ENCODE peak calls at places on chromosome 3, in ten cellular contexts. One of them, this sample, is unnamed.

GRCh38 chr3:100136921-100137320 is 22.6 kb upstream of the FILIP1L start:
- DNase-seq in astrocyte: no peak
- DNase-seq in astrocyte of the spinal cord: no peak
- DNase-seq in epithelial cell of esophagus: no peak
- DNase-seq in tibial artery: peak; percentile 26
- DNase-seq in AG10803: no peak
- DNase-seq in heart right ventricle: peak; percentile 61
- DNase-seq in AG04450: no peak
- DNase-seq in GM12865: no peak
- DNase-seq in effector memory CD4-positive, alpha-beta T cell: no peak
- DNase-seq in this sample: peak; percentile 64

GRCh38 chr3:104632947-104633346 is 733.8 kb upstream of the ALCAM start:
- DNase-seq in astrocyte: no peak
- DNase-seq in astrocyte of the spinal cord: no peak
- DNase-seq in epithelial cell of esophagus: peak; percentile 10
- DNase-seq in tibial artery: no peak
- DNase-seq in AG10803: no peak
- DNase-seq in heart right ventricle: no peak
- DNase-seq in AG04450: no peak
- DNase-seq in GM12865: no peak
- DNase-seq in effector memory CD4-positive, alpha-beta T cell: no peak
- DNase-seq in this sample: no peak

GRCh38 chr3:149618151-149619123 is 39.4 kb downstream of the WWTR1 start:
- DNase-seq in astrocyte: peak; percentile 42
- DNase-seq in astrocyte of the spinal cord: peak; percentile 53
- DNase-seq in epithelial cell of esophagus: peak; percentile 74
- DNase-seq in tibial artery: peak; percentile 73
- DNase-seq in AG10803: peak; percentile 25
- DNase-seq in heart right ventricle: peak; percentile 71
- DNase-seq in AG04450: no peak
- DNase-seq in GM12865: no peak
- DNase-seq in effector memory CD4-positive, alpha-beta T cell: no peak
- DNase-seq in this sample: no peak

GRCh38 chr3:138180375-138181029 is 5.8 kb upstream of the DBR1 start:
- DNase-seq in astrocyte: peak; percentile 18
- DNase-seq in astrocyte of the spinal cord: peak; percentile 54
- DNase-seq in epithelial cell of esophagus: peak; percentile 58
- DNase-seq in tibial artery: no peak
- DNase-seq in AG10803: peak; percentile 26
- DNase-seq in heart right ventricle: no peak
- DNase-seq in AG04450: no peak
- DNase-seq in GM12865: peak; percentile 50
- DNase-seq in effector memory CD4-positive, alpha-beta T cell: no peak
- DNase-seq in this sample: peak; percentile 23

GRCh38 chr3:17741621-17742091 is 775 bp downstream of the TBC1D5 start:
- DNase-seq in astrocyte: peak; percentile 57
- DNase-seq in astrocyte of the spinal cord: no peak
- DNase-seq in epithelial cell of esophagus: no peak
- DNase-seq in tibial artery: no peak
- DNase-seq in AG10803: no peak
- DNase-seq in heart right ventricle: no peak
- DNase-seq in AG04450: no peak
- DNase-seq in GM12865: no peak
- DNase-seq in effector memory CD4-positive, alpha-beta T cell: no peak
- DNase-seq in this sample: no peak

GRCh38 chr3:19364150-19364549 is 215.8 kb downstream of the KCNH8 start:
- DNase-seq in astrocyte: no peak
- DNase-seq in astrocyte of the spinal cord: no peak
- DNase-seq in epithelial cell of esophagus: no peak
- DNase-seq in tibial artery: no peak
- DNase-seq in AG10803: no peak
- DNase-seq in heart right ventricle: no peak
- DNase-seq in AG04450: no peak
- DNase-seq in GM12865: no peak
- DNase-seq in effector memory CD4-positive, alpha-beta T cell: no peak
- DNase-seq in this sample: no peak

GRCh38 chr3:41148446-41148845 is 50.9 kb upstream of the CTNNB1 start:
- DNase-seq in astrocyte: peak; percentile 20
- DNase-seq in astrocyte of the spinal cord: peak; percentile 42
- DNase-seq in epithelial cell of esophagus: no peak
- DNase-seq in tibial artery: no peak
- DNase-seq in AG10803: no peak
- DNase-seq in heart right ventricle: no peak
- DNase-seq in AG04450: no peak
- DNase-seq in GM12865: no peak
- DNase-seq in effector memory CD4-positive, alpha-beta T cell: no peak
- DNase-seq in this sample: no peak

GRCh38 chr3:56862352-56863062 is 60.8 kb upstream of the ARHGEF3 start:
- DNase-seq in astrocyte: peak; percentile 95
- DNase-seq in astrocyte of the spinal cord: peak; percentile 88
- DNase-seq in epithelial cell of esophagus: peak; percentile 81
- DNase-seq in tibial artery: no peak
- DNase-seq in AG10803: peak; percentile 33
- DNase-seq in heart right ventricle: no peak
- DNase-seq in AG04450: no peak
- DNase-seq in GM12865: peak; percentile 5
- DNase-seq in effector memory CD4-positive, alpha-beta T cell: no peak
- DNase-seq in this sample: peak; percentile 59

GRCh38 chr3:10764314-10765051 is 51.5 kb upstream of the SLC6A11 start:
- DNase-seq in astrocyte: no peak
- DNase-seq in astrocyte of the spinal cord: no peak
- DNase-seq in epithelial cell of esophagus: no peak
- DNase-seq in tibial artery: no peak
- DNase-seq in AG10803: no peak
- DNase-seq in heart right ventricle: no peak
- DNase-seq in AG04450: no peak
- DNase-seq in GM12865: no peak
- DNase-seq in effector memory CD4-positive, alpha-beta T cell: no peak
- DNase-seq in this sample: no peak

GRCh38 chr3:48561045-48561736 is 2.4 kb downstream of the UCN2 start:
- DNase-seq in astrocyte: peak; percentile 39
- DNase-seq in astrocyte of the spinal cord: peak; percentile 69
- DNase-seq in epithelial cell of esophagus: peak; percentile 40
- DNase-seq in tibial artery: peak; percentile 59
- DNase-seq in AG10803: peak; percentile 39
- DNase-seq in heart right ventricle: peak; percentile 59
- DNase-seq in AG04450: no peak
- DNase-seq in GM12865: no peak
- DNase-seq in effector memory CD4-positive, alpha-beta T cell: no peak
- DNase-seq in this sample: no peak

GRCh38 chr3:10334461-10334860 is 13.5 kb upstream of the SEC13 start:
- DNase-seq in astrocyte: peak; percentile 64
- DNase-seq in astrocyte of the spinal cord: peak; percentile 20
- DNase-seq in epithelial cell of esophagus: peak; percentile 20
- DNase-seq in tibial artery: no peak
- DNase-seq in AG10803: peak; percentile 62
- DNase-seq in heart right ventricle: no peak
- DNase-seq in AG04450: no peak
- DNase-seq in GM12865: no peak
- DNase-seq in effector memory CD4-positive, alpha-beta T cell: no peak
- DNase-seq in this sample: no peak

GRCh38 chr3:139318431-139318816 is 25.4 kb upstream of the MRPS22 start:
- DNase-seq in astrocyte: no peak
- DNase-seq in astrocyte of the spinal cord: no peak
- DNase-seq in epithelial cell of esophagus: peak; percentile 68
- DNase-seq in tibial artery: no peak
- DNase-seq in AG10803: no peak
- DNase-seq in heart right ventricle: no peak
- DNase-seq in AG04450: no peak
- DNase-seq in GM12865: no peak
- DNase-seq in effector memory CD4-positive, alpha-beta T cell: no peak
- DNase-seq in this sample: no peak

GRCh38 chr3:173153631-173154030 is 12.6 kb upstream of the SPATA16 start:
- DNase-seq in astrocyte: no peak
- DNase-seq in astrocyte of the spinal cord: no peak
- DNase-seq in epithelial cell of esophagus: no peak
- DNase-seq in tibial artery: no peak
- DNase-seq in AG10803: no peak
- DNase-seq in heart right ventricle: no peak
- DNase-seq in AG04450: no peak
- DNase-seq in GM12865: no peak
- DNase-seq in effector memory CD4-positive, alpha-beta T cell: no peak
- DNase-seq in this sample: no peak

GRCh38 chr3:72438072-72438471 is 410.2 kb downstream of the SHQ1 start:
- DNase-seq in astrocyte: no peak
- DNase-seq in astrocyte of the spinal cord: no peak
- DNase-seq in epithelial cell of esophagus: no peak
- DNase-seq in tibial artery: no peak
- DNase-seq in AG10803: no peak
- DNase-seq in heart right ventricle: no peak
- DNase-seq in AG04450: no peak
- DNase-seq in GM12865: no peak
- DNase-seq in effector memory CD4-positive, alpha-beta T cell: no peak
- DNase-seq in this sample: no peak

GRCh38 chr3:129614927-129615363 is 8.5 kb upstream of the PLXND1 start:
- DNase-seq in astrocyte: no peak
- DNase-seq in astrocyte of the spinal cord: no peak
- DNase-seq in epithelial cell of esophagus: no peak
- DNase-seq in tibial artery: no peak
- DNase-seq in AG10803: no peak
- DNase-seq in heart right ventricle: peak; percentile 82
- DNase-seq in AG04450: no peak
- DNase-seq in GM12865: no peak
- DNase-seq in effector memory CD4-positive, alpha-beta T cell: no peak
- DNase-seq in this sample: no peak

GRCh38 chr3:179898024-179898423 is 138.7 kb downstream of the PEX5L start:
- DNase-seq in astrocyte: peak; percentile 42
- DNase-seq in astrocyte of the spinal cord: peak; percentile 23
- DNase-seq in epithelial cell of esophagus: peak; percentile 61
- DNase-seq in tibial artery: no peak
- DNase-seq in AG10803: no peak
- DNase-seq in heart right ventricle: no peak
- DNase-seq in AG04450: peak; percentile 3
- DNase-seq in GM12865: peak; percentile 59
- DNase-seq in effector memory CD4-positive, alpha-beta T cell: no peak
- DNase-seq in this sample: peak; percentile 8

GRCh38 chr3:113912551-113913246 is 35.1 kb upstream of the ZDHHC23 start:
- DNase-seq in astrocyte: peak; percentile 50
- DNase-seq in astrocyte of the spinal cord: peak; percentile 80
- DNase-seq in epithelial cell of esophagus: peak; percentile 87
- DNase-seq in tibial artery: no peak
- DNase-seq in AG10803: peak; percentile 64
- DNase-seq in heart right ventricle: no peak
- DNase-seq in AG04450: peak; percentile 32
- DNase-seq in GM12865: peak; percentile 78
- DNase-seq in effector memory CD4-positive, alpha-beta T cell: no peak
- DNase-seq in this sample: peak; percentile 14

DNA sequence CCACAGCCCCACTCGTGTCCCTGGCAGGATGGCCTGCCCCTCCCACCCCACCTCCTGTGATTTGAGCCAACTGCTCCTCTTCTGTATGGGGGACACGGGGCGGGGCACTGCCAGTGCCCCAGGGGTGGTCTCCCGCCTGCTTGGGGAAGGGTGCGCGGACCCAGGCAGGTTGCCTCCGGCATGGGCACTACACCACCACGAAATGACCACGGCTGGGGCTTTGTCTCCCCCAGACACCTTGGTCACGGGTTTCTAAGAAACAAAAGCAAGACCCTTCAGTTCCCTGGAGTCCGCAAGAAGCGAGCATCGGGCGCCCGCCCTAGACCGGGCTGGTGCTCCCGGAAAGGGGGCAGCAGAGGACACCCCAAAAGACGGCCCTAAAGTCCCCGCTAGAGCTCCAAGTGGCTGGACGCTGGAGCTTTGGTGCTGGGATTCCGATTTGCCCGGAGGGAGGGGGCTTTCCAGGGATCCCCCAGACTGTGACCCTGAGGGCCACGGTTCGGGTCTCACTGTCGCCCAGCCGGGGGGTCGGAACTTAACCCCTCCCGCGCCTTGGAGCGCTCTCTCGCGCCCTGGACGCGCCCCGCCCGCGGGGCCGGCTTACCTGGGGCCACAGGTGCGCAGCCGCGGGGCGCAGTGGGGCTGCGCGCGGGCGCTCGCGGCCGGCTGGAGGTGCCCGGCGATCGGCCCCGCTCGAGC is 219.5 kb upstream of the PRICKLE2 start:
- DNase-seq in astrocyte: no peak
- DNase-seq in astrocyte of the spinal cord: no peak
- DNase-seq in epithelial cell of esophagus: peak; percentile 12
- DNase-seq in tibial artery: no peak
- DNase-seq in AG10803: no peak
- DNase-seq in heart right ventricle: no peak
- DNase-seq in AG04450: no peak
- DNase-seq in GM12865: no peak
- DNase-seq in effector memory CD4-positive, alpha-beta T cell: no peak
- DNase-seq in this sample: no peak
- H3K4me3 ChIP-seq in astrocyte: peak overlapping the region; percentile 58
- H3K4me3 ChIP-seq in astrocyte of the spinal cord: peak overlapping the region; percentile 53
- H3K4me3 ChIP-seq in epithelial cell of esophagus: peak overlapping the region; percentile 44
- H3K4me3 ChIP-seq in tibial artery: peak overlapping the region; percentile 54
- H3K4me3 ChIP-seq in AG10803: peak overlapping the region; percentile 56
- H3K4me3 ChIP-seq in heart right ventricle: peak overlapping the region; percentile 41
- H3K4me3 ChIP-seq in AG04450: peak overlapping the region; percentile 79
- H3K4me3 ChIP-seq in GM12865: peak overlapping the region; percentile 36
- H3K4me3 ChIP-seq in effector memory CD4-positive, alpha-beta T cell: no peak overlapping the region
- H3K4me3 ChIP-seq in this sample: peak overlapping the region; percentile 58

GRCh38 chr3:187978433-187979011 is 175.4 kb upstream of the LPP start:
- DNase-seq in astrocyte: no peak
- DNase-seq in astrocyte of the spinal cord: no peak
- DNase-seq in epithelial cell of esophagus: no peak
- DNase-seq in tibial artery: no peak
- DNase-seq in AG10803: no peak
- DNase-seq in heart right ventricle: no peak
- DNase-seq in AG04450: no peak
- DNase-seq in GM12865: no peak
- DNase-seq in effector memory CD4-positive, alpha-beta T cell: no peak
- DNase-seq in this sample: no peak
- H3K4me3 ChIP-seq in astrocyte: no peak overlapping the region
- H3K4me3 ChIP-seq in astrocyte of the spinal cord: no peak overlapping the region
- H3K4me3 ChIP-seq in epithelial cell of esophagus: no peak overlapping the region
- H3K4me3 ChIP-seq in tibial artery: no peak overlapping the region
- H3K4me3 ChIP-seq in AG10803: no peak overlapping the region
- H3K4me3 ChIP-seq in heart right ventricle: no peak overlapping the region
- H3K4me3 ChIP-seq in AG04450: no peak overlapping the region
- H3K4me3 ChIP-seq in GM12865: no peak overlapping the region
- H3K4me3 ChIP-seq in effector memory CD4-positive, alpha-beta T cell: no peak overlapping the region
- H3K4me3 ChIP-seq in this sample: no peak overlapping the region

DNA sequence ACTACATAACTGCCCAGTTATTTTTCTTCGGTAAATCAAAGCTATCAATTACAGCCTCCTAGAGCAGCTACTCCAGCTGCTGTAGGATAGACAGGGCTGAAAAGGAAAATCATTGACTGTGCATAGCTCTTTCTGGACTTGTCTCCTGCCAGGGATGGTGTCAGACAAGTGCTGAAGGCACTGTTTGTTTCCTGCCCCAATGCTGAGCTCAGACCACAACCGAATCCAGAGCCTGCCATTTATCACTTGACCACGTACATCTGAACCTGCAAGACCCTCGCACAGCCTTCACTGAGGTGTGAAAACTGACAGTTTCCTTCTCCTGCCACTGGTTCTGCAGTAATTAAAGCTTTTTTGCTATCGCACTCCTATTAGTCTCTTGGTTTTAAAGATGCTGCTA is 79.3 kb upstream of the KCNMB2 start:
- DNase-seq in astrocyte: no peak
- DNase-seq in astrocyte of the spinal cord: no peak
- DNase-seq in epithelial cell of esophagus: no peak
- DNase-seq in tibial artery: no peak
- DNase-seq in AG10803: no peak
- DNase-seq in heart right ventricle: no peak
- DNase-seq in AG04450: no peak
- DNase-seq in GM12865: peak; percentile 57
- DNase-seq in effector memory CD4-positive, alpha-beta T cell: no peak
- DNase-seq in this sample: no peak
- H3K4me3 ChIP-seq in astrocyte: no peak overlapping the region
- H3K4me3 ChIP-seq in astrocyte of the spinal cord: no peak overlapping the region
- H3K4me3 ChIP-seq in epithelial cell of esophagus: no peak overlapping the region
- H3K4me3 ChIP-seq in tibial artery: no peak overlapping the region
- H3K4me3 ChIP-seq in AG10803: no peak overlapping the region
- H3K4me3 ChIP-seq in heart right ventricle: no peak overlapping the region
- H3K4me3 ChIP-seq in AG04450: no peak overlapping the region
- H3K4me3 ChIP-seq in GM12865: no peak overlapping the region
- H3K4me3 ChIP-seq in effector memory CD4-positive, alpha-beta T cell: no peak overlapping the region
- H3K4me3 ChIP-seq in this sample: no peak overlapping the region

GRCh38 chr3:66997560-66998074 is 490 bp upstream of the KBTBD8 start:
- DNase-seq in astrocyte: peak; percentile 70
- DNase-seq in astrocyte of the spinal cord: no peak
- DNase-seq in epithelial cell of esophagus: peak; percentile 36
- DNase-seq in tibial artery: no peak
- DNase-seq in AG10803: peak; percentile 61
- DNase-seq in heart right ventricle: peak; percentile 17
- DNase-seq in AG04450: no peak
- DNase-seq in GM12865: no peak
- DNase-seq in effector memory CD4-positive, alpha-beta T cell: no peak
- DNase-seq in this sample: peak; percentile 62
- H3K4me3 ChIP-seq in astrocyte: peak overlapping the region; percentile 38
- H3K4me3 ChIP-seq in astrocyte of the spinal cord: peak overlapping the region; percentile 39
- H3K4me3 ChIP-seq in epithelial cell of esophagus: peak overlapping the region; percentile 76
- H3K4me3 ChIP-seq in tibial artery: peak overlapping the region; percentile 72
- H3K4me3 ChIP-seq in AG10803: peak overlapping the region; percentile 57
- H3K4me3 ChIP-seq in heart right ventricle: peak overlapping the region; percentile 73
- H3K4me3 ChIP-seq in AG04450: peak overlapping the region; percentile 51
- H3K4me3 ChIP-seq in GM12865: peak overlapping the region; percentile 57
- H3K4me3 ChIP-seq in effector memory CD4-positive, alpha-beta T cell: peak overlapping the region; percentile 33
- H3K4me3 ChIP-seq in this sample: peak overlapping the region; percentile 42

This sample was measured in skeletal muscle cell.